ENCODE peak calls at places on chromosomes 4 and X, in four cellular contexts. T is brain microvascular endothelial cell, N is body of pancreas, Y is HFFc6. W is an unnamed sample.

GRCh38 chr4:128862608-128863313 is 53.3 kb downstream of the JADE1 start:
- DNase-seq in Y (no peak), T (no peak), N (no peak), W (no peak)

GRCh38 chrX:3232262-3232950 is 114.0 kb downstream of the MXRA5 start:
- DNase-seq in Y (no peak), T (no peak), N (no peak), W (no peak)

GRCh38 chr4:168859888-168860694 is 150.0 kb downstream of the CBR4 start:
- DNase-seq in N (no peak), T (peak), Y (peak), W (no peak)

GRCh38 chrX:17278961-17279360 is 96.0 kb upstream of the NHS start:
- DNase-seq in Y (no peak), T (no peak), N (no peak), W (no peak)

GRCh38 chr4:87037921-87038320 is 103.1 kb downstream of the AFF1 start:
- DNase-seq in Y (no peak), T (no peak), N (no peak), W (no peak)

GRCh38 chr4:39319678-39320077 is 46.5 kb downstream of the RFC1 start:
- DNase-seq in T (peak), Y (peak), N (no peak), W (no peak)

GRCh38 chrX:265502-265901 is 15.7 kb upstream of the PLCXD1 start:
- DNase-seq in Y (no peak), T (no peak), N (no peak), W (no peak)

GRCh38 chrX:153689654-153690465 is 2.1 kb downstream of the SLC6A8 start:
- DNase-seq in N (no peak), Y (no peak), T (no peak), W (no peak)

GRCh38 chrX:8586953-8587352 is 122.3 kb downstream of the VCX3B start:
- DNase-seq in N (no peak), T (no peak), Y (no peak), W (no peak)

GRCh38 chrX:48573690-48574269 is 504 bp upstream of the RBM3 start:
- DNase-seq in Y (no peak), T (peak), N (peak), W (no peak)

GRCh38 chr4:30753316-30753715 is 33.1 kb downstream of the PCDH7 start:
- DNase-seq in T (no peak), Y (no peak), N (no peak), W (no peak)

GRCh38 chrX:153647461-153648357 is 706 bp downstream of the DUSP9 start:
- DNase-seq in N (peak), T (no peak), Y (no peak), W (no peak)

DNA sequence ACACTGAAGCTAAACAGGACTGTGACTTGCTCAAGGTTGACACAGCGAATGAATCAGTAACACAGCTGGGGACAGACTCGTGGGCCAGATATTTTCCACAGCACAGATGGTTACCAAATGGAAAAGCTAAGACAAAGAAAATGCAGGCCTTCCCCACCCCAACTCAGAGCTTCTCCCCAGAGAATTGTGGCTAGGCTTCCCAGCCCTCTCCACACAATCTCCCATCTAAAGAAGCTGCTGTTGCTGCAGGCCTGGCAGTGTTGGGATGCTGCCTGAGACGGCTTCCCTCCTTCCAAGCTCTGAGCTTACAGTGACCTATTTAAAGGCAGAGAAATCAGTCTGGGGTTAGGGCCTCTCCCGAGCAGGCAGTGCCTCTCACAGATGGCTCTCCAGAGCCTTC is 46.5 kb upstream of the PGRMC1 start:
- DNase-seq in T (no peak), N (peak), Y (no peak), W (no peak)
- TF ChIP-seq CTCF in T (no peak), N (no peak), Y (no peak), W (no peak)

DNA sequence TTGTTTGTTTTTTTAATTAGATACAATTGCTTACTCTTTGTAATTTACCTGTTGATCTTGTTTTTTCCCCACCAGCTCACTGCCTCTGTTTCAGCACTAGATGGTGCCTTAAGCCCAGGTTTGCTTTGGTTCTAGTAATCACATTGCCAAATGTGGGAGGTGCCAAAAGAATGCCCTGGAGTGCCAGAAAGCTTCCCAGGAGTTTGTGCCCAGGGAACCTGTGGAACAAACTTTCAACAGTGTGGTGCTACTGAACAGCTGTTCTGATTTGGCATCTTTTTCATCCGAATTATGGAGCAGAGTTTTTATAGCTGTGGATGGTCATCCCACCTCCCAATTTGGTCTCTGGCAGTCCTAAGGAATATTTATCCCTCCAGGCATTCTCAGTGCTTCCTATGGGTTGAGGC is 1000.7 kb downstream of the STIM2 start:
- DNase-seq in Y (peak), N (peak), T (peak), W (no peak)
- TF ChIP-seq CTCF in Y (peak), N (no peak), T (peak), W (peak)

GRCh38 chr4:141131738-141132688 is 1.3 kb downstream of the RNF150 start:
- DNase-seq in N (peak), T (peak), Y (no peak), W (peak)

GRCh38 chr4:141133146-141134006 is at the start of gene RNF150:
- DNase-seq in Y (peak), T (peak), N (peak), W (peak)

GRCh38 chr4:141134586-141134985 is 1.3 kb upstream of the RNF150 start:
- DNase-seq in T (no peak), Y (no peak), N (no peak), W (no peak)

GRCh38 chr4:141132689-141133145 is 552 bp downstream of the RNF150 start:
- DNase-seq in N (peak), Y (no peak), T (peak), W (peak)

DNA sequence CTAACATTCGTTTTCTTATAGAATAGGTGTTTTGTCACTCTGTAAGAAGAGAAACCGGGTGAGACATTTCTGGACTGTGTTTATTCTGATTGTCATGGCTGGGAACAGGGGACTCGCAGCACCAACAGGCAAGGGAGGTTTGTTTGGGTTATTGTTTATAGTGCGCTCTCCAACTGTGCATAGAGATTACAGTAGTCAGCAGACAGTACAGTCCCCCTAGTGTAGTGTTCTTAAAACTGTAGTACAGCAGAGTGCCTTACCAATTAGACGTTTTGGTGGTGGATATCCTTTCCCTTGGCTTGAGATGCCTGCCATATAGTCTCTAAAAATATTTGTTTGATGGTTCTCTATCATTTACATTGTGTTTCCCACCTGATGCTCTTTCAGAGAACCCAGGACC is 782 bp upstream of the RNF150 start:
- DNase-seq in N (no peak), T (no peak), Y (peak), W (no peak)
- TF ChIP-seq CTCF in N (no peak), T (peak), Y (no peak), W (no peak)

GRCh38 chrX:125205084-125205917 is 114.4 kb upstream of the TEX13C start:
- DNase-seq in N (peak), Y (no peak), T (peak), W (peak)

GRCh38 chrX:125203737-125204578 is 115.7 kb upstream of the TEX13C start:
- DNase-seq in T (no peak), N (peak), Y (no peak), W (peak)

GRCh38 chrX:125202486-125203378 is 116.9 kb upstream of the TEX13C start:
- DNase-seq in N (no peak), Y (no peak), T (no peak), W (no peak)

GRCh38 chrX:125203379-125203736 is 116.3 kb upstream of the TEX13C start:
- DNase-seq in Y (no peak), N (no peak), T (no peak), W (no peak)

DNA sequence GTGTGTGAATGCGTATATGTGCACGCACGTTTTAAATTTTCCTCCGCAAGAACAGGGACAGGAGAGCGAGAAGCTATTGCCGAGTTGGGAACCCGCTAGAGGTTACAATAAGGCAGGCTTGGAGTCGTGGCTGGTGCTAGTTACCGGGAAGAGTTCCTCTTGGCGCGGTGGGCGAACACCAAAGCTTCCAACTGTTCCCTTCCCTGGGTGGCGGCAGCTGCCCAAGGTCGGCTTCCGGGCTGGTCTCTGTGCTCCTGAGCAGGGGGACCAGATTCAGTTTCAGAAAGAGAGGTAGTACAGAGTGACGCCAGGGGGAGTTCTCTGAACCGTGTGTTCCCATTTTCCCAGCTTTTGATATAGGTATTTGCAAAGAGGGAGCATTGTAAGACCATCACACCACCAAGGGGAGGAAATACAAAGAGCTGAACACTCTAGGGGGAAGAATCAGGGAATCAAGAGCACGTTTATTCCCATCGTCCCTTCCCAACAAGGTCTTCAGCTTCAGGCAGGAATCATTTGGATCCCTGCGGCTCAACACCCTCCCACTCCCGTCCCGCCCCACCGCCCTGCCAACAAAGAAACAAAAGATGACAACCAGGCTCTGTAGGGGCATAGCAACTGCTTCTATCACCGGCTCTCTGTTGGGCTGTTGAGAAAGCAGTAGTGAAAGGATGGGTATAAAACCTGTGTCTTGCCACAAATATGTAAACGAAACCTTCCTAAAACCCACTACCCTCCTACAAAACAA is 113.6 kb upstream of the TEX13C start:
- DNase-seq in T (no peak), Y (no peak), N (peak), W (peak)
- TF ChIP-seq CTCF in T (no peak), Y (no peak), N (no peak), W (peak)

GRCh38 chrX:78383594-78383993 is 56.2 kb upstream of the CYSLTR1 start:
- DNase-seq in N (no peak), Y (no peak), T (no peak), W (no peak)
- TF ChIP-seq CTCF in N (no peak), Y (no peak), T (no peak), W (no peak)

GRCh38 chr4:82823062-82823461 is 24.5 kb upstream of the SCD5 start:
- DNase-seq in N (no peak), T (peak), Y (peak), W (no peak)
- TF ChIP-seq CTCF in N (no peak), T (no peak), Y (no peak), W (no peak)

GRCh38 chrX:100070334-100070849 is 339.7 kb downstream of the PCDH19 start:
- DNase-seq in T (no peak), N (no peak), Y (no peak), W (no peak)

GRCh38 chrX:100076031-100076430 is 334.0 kb downstream of the PCDH19 start:
- DNase-seq in Y (no peak), T (no peak), N (no peak), W (no peak)

GRCh38 chrX:100072286-100072685 is 337.8 kb downstream of the PCDH19 start:
- DNase-seq in N (no peak), Y (no peak), T (no peak), W (no peak)
- TF ChIP-seq CTCF in N (no peak), Y (no peak), T (no peak), W (no peak)

GRCh38 chr4:84451546-84451945 is 47.5 kb downstream of the NKX6-1 start:
- DNase-seq in T (peak), N (no peak), Y (no peak), W (no peak)
- TF ChIP-seq CTCF in T (peak), N (peak), Y (peak), W (peak)

W was measured in progenitor cell of endocrine pancreas.